ENCODE peak calls at places on chromosomes 1 and 21, in seven cellular contexts. Q is tibial artery, A is prostate gland, P is HTR-8/SVneo, G is nephron progenitor cell, Y is NCI-H1105, M is LHCN-M2. X is an unnamed sample.

GRCh38 chr1:61645476-61645875 is 79.5 kb downstream of the TM2D1 start:
- DNase-seq in A (no peak), Q (no peak), M (no peak), G (no peak), Y (no peak), P (no peak), X (no peak)

GRCh38 chr1:61076728-61077675 is 5.4 kb upstream of the NFIA start:
- DNase-seq in M (peak), Q (peak), G (peak), A (peak), Y (peak), P (peak), X (peak)

GRCh38 chr1:6790146-6790545 is 4.9 kb downstream of the CAMTA1 start:
- DNase-seq in P (no peak), Q (no peak), A (no peak), G (no peak), Y (no peak), M (no peak), X (no peak)

GRCh38 chr1:23387494-23387893 is 17.9 kb upstream of the ZNF436 start:
- DNase-seq in Y (no peak), G (no peak), P (no peak), M (no peak), Q (no peak), A (no peak), X (no peak)

GRCh38 chr21:37385179-37385765 is 18.7 kb downstream of the DYRK1A start:
- DNase-seq in A (no peak), P (no peak), Q (no peak), M (no peak), G (no peak), Y (no peak), X (no peak)

GRCh38 chr1:147665521-147665920 is 4.8 kb downstream of the ACP6 start:
- DNase-seq in P (no peak), M (no peak), Q (no peak), G (no peak), Y (no peak), A (no peak), X (no peak)

GRCh38 chr1:166197141-166197540 is 30.3 kb upstream of the FAM78B start:
- DNase-seq in A (no peak), M (no peak), Y (no peak), P (no peak), Q (no peak), G (no peak), X (no peak)

GRCh38 chr1:151981178-151981525 is 12.5 kb downstream of the S100A10 start:
- DNase-seq in G (no peak), M (peak), Q (no peak), A (no peak), P (no peak), Y (no peak), X (no peak)

GRCh38 chr1:58089898-58090535 is 456.5 kb downstream of the OMA1 start:
- DNase-seq in Y (no peak), M (no peak), P (no peak), G (no peak), Q (no peak), A (no peak), X (no peak)

GRCh38 chr1:202860744-202861419 is 28.1 kb downstream of the RABIF start:
- DNase-seq in Y (peak), P (peak), A (peak), G (peak), M (no peak), Q (peak), X (peak)

GRCh38 chr1:212712451-212713303 is 13.0 kb upstream of the BATF3 start:
- DNase-seq in A (no peak), Q (no peak), G (no peak), P (no peak), Y (no peak), M (peak), X (no peak)

GRCh38 chr1:212858461-212859265 is 588 bp downstream of the FLVCR1 start:
- DNase-seq in P (peak), A (peak), G (no peak), Q (no peak), M (peak), Y (no peak), X (peak)

GRCh38 chr1:9080704-9081291 is 11.4 kb upstream of the SLC2A5 start:
- DNase-seq in G (no peak), Q (no peak), M (peak), Y (no peak), P (peak), A (no peak), X (no peak)

GRCh38 chr1:37922767-37923550 is 23.9 kb downstream of the INPP5B start:
- DNase-seq in G (no peak), A (no peak), P (no peak), M (no peak), Y (no peak), Q (no peak), X (no peak)

GRCh38 chr21:16280731-16281130 is 550.9 kb downstream of the USP25 start:
- DNase-seq in A (no peak), G (no peak), P (no peak), Q (no peak), Y (no peak), M (no peak), X (no peak)

GRCh38 chr1:66676616-66677298 is 75.5 kb upstream of the DYNLT5 start:
- DNase-seq in G (no peak), A (no peak), M (peak), Y (no peak), Q (peak), P (no peak), X (no peak)